ENCODE peak calls at places on chromosome 12, in seven cellular contexts. Z is endothelial cell of umbilical vein, W is stomach, T is transverse colon, N is suprapubic skin, Q is GM23338, P is breast epithelium. C is an unnamed sample.

GRCh38 chr12:50720085-50720484 is 43.8 kb upstream of the ATF1 start:
- DNase-seq in Z (no peak), W (no peak), T (no peak), N (no peak), Q (no peak), P (no peak), C (no peak)

GRCh38 chr12:115963030-115963480 is 314.4 kb downstream of the MED13L start:
- DNase-seq in Z (no peak), W (no peak), T (no peak), N (no peak), Q (no peak), P (no peak), C (no peak)

GRCh38 chr12:52243774-52244614 is 11.0 kb downstream of the KRT7 start:
- DNase-seq in Z (peak), W (peak), T (peak), N (peak), Q (no peak), P (peak), C (no peak)

GRCh38 chr12:82818276-82819035 is 131.8 kb downstream of the TMTC2 start:
- DNase-seq in Z (no peak), W (no peak), T (no peak), N (no peak), Q (no peak), P (no peak), C (no peak)

GRCh38 chr12:60100852-60101251 is 505.0 kb downstream of the SLC16A7 start:
- DNase-seq in Z (no peak), W (no peak), T (no peak), N (no peak), Q (no peak), P (no peak), C (no peak)

GRCh38 chr12:57430931-57431566 is at the start of gene R3HDM2:
- DNase-seq in Z (peak), W (peak), T (peak), N (peak), Q (peak), P (peak), C (peak)

GRCh38 chr12:120428597-120429206 is 9.2 kb upstream of the COX6A1 start:
- DNase-seq in Z (no peak), W (no peak), T (peak), N (no peak), Q (no peak), P (no peak), C (no peak)

GRCh38 chr12:91988571-91988970 is 157.1 kb downstream of the BTG1 start:
- DNase-seq in Z (no peak), W (no peak), T (no peak), N (no peak), Q (no peak), P (no peak), C (no peak)

GRCh38 chr12:13573698-13574321 is 377.3 kb downstream of the EMP1 start:
- DNase-seq in Z (no peak), W (no peak), T (no peak), N (no peak), Q (no peak), P (no peak), C (no peak)

GRCh38 chr12:107088912-107089311 is 4.4 kb downstream of the CRY1 start:
- DNase-seq in Z (no peak), W (no peak), T (no peak), N (no peak), Q (no peak), P (no peak), C (no peak)

GRCh38 chr12:130579231-130579630 is 136.9 kb downstream of the RIMBP2 start:
- DNase-seq in Z (no peak), W (no peak), T (no peak), N (no peak), Q (no peak), P (no peak), C (no peak)

GRCh38 chr12:124478985-124479645 is 88.3 kb downstream of the NCOR2 start:
- DNase-seq in Z (no peak), W (no peak), T (no peak), N (no peak), Q (no peak), P (no peak), C (no peak)

GRCh38 chr12:42590324-42590934 is 883 bp upstream of the PRICKLE1 start:
- DNase-seq in Z (peak), W (no peak), T (peak), N (no peak), Q (peak), P (no peak), C (peak)

GRCh38 chr12:118119449-118119879 is 15.7 kb upstream of the VSIG10 start:
- DNase-seq in Z (no peak), W (no peak), T (no peak), N (no peak), Q (peak), P (no peak), C (no peak)

GRCh38 chr12:5371636-5372035 is 60.3 kb upstream of the NTF3 start:
- DNase-seq in Z (no peak), W (no peak), T (no peak), N (no peak), Q (no peak), P (no peak), C (no peak)

GRCh38 chr12:80230068-80230467 is 130.7 kb downstream of the OTOGL start:
- DNase-seq in Z (peak), W (no peak), T (no peak), N (no peak), Q (peak), P (no peak), C (no peak)

DNA sequence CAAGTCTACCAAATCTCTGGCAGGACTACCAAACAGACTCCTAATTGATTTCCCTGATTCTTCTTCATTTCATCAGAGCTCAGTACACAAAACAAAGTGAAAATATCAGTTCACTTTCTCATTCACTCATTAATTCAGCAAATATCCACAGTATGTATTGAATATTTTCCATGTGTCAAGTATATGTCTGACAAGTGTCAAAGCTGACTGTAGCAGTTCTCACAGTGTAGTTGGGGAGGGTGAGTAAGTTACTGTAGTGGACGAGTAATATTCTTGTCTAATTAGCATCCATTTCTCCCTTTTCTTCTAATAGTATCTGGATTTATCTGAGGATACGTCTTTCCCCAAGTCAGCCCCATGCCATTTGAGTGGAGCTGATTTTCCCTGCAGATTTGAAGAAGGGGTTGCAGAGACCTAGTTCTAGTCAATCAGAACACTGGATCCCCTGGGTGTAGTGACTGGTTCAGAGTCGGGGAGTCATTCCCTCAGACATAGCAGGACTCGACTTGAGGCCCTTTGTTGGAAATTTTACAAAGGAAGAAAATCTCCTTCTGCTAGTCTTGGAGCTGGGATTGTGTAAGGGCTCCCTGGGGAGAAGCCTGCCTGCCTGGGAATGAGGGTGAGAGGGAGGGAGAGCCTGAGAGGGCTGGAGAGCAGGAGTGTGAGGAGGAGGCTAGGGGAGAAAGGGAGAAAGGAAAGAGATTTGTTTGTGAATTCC is 51.4 kb downstream of the GRIP1 start:
- DNase-seq in Z (no peak), W (no peak), T (no peak), N (no peak), Q (no peak), P (no peak), C (no peak)
- TF ChIP-seq POLR2AphosphoS5 in Z (no peak), W (no peak), T (no peak), N (no peak), Q (no peak), P (no peak), C (no peak)

GRCh38 chr12:93614917-93615596 is 42.6 kb downstream of the SOCS2 start:
- DNase-seq in Z (no peak), W (no peak), T (no peak), N (no peak), Q (no peak), P (no peak), C (no peak)
- TF ChIP-seq POLR2AphosphoS5 in Z (no peak), W (no peak), T (no peak), N (no peak), Q (no peak), P (no peak), C (no peak)

DNA sequence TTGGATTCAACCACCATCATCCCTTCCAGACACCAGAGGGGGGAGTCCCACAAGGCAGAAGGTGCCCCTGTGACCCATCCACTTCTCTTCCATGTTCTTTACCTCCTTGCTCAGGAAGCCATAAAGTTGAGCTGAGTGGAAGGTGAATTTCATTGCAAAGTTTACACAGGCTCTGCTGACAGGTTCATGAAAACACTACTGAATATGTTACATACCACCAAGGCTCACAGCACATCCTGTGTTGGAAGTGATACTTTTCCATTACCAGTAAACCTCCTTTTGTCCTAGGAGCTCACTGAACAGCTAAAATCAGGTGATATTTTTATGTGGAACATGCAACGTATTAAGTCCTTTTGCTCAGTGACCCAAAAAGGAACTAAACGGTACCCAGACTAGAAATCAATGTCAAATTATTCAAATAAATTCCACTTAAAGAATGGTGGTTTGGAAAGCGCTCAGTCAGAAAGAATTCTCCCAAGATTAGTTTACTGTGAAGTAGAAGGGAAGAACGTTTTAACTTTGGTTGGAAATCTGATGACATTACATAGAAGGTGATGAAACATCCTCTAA is 196.2 kb upstream of the NUDT4 start:
- DNase-seq in Z (peak), W (no peak), T (no peak), N (no peak), Q (no peak), P (no peak), C (no peak)
- TF ChIP-seq POLR2AphosphoS5 in Z (no peak), W (no peak), T (no peak), N (no peak), Q (no peak), P (no peak), C (peak)

DNA sequence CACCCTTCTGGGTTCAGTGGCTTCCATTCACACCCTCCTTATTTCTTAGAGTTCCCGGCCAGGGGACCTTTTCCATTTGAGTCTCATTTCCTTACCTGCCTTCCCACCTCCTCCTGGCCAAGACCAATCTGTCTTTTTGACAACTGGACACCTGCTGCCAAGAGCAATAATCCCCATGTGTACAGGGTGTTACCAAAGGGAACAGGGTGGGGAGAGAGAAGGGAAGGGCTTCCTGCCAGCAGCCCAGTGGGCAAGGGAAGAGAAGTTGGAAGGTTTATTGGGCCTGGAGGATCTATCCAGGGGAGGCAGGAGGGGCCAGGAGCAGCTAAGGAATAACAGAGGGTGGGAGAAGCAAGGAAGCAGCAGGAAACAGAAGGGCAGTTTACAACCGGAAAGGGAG is 346.2 kb downstream of the C12orf75 start:
- DNase-seq in Z (peak), W (peak), T (peak), N (no peak), Q (no peak), P (no peak), C (no peak)
- TF ChIP-seq POLR2AphosphoS5 in Z (no peak), W (peak), T (peak), N (no peak), Q (no peak), P (no peak), C (peak)